ENCODE peak calls at places on chromosome 11, in seven cellular contexts. H is GDM1; U is posterior cingulate gyrus; V is type B pancreatic cell; C is effector memory CD8-positive, alpha-beta T cell; Y is CD4-positive, alpha-beta T cell; X is A172. Z is an unnamed sample.

GRCh38 chr11:133078591-133079179 is 453.6 kb downstream of the OPCML start:
- DNase-seq in V (no peak), H (peak), Y (no peak), U (peak), X (peak), C (no peak), Z (no peak)

GRCh38 chr11:82823635-82824614 is 76.3 kb downstream of the PRCP start:
- DNase-seq in V (no peak), C (no peak), U (no peak), X (no peak), H (no peak), Y (no peak), Z (no peak)

GRCh38 chr11:48017105-48017874 is 36.9 kb downstream of the PTPRJ start:
- DNase-seq in Y (peak), X (no peak), U (no peak), C (peak), H (no peak), V (no peak), Z (peak)

GRCh38 chr11:130947889-130948288 is 31.6 kb upstream of the SNX19 start:
- DNase-seq in X (no peak), Y (no peak), C (no peak), U (no peak), H (no peak), V (no peak), Z (no peak)

GRCh38 chr11:111331711-111332479 is 33.5 kb downstream of the POU2AF3 start:
- DNase-seq in C (no peak), Y (no peak), U (no peak), H (no peak), V (no peak), X (no peak), Z (no peak)

GRCh38 chr11:69442012-69442806 is 39.3 kb upstream of the LINC01488 start:
- DNase-seq in X (peak), U (no peak), Y (no peak), V (no peak), H (no peak), C (no peak), Z (no peak)

GRCh38 chr11:469684-470667 is 19.9 kb downstream of the PTDSS2 start:
- DNase-seq in V (no peak), X (peak), C (no peak), U (peak), Y (no peak), H (no peak), Z (no peak)

GRCh38 chr11:69598147-69598546 is 42.8 kb upstream of the CCND1 start:
- DNase-seq in C (no peak), U (no peak), Y (no peak), V (no peak), H (no peak), X (peak), Z (no peak)

GRCh38 chr11:34313099-34313517 is 44.7 kb downstream of the ABTB2 start:
- DNase-seq in X (no peak), Y (peak), U (no peak), V (no peak), H (no peak), C (no peak), Z (no peak)

GRCh38 chr11:117410861-117411725 is 83.4 kb downstream of the CEP164 start:
- DNase-seq in H (no peak), U (no peak), V (no peak), C (no peak), Y (no peak), X (no peak), Z (no peak)

GRCh38 chr11:65790104-65790901 is 3.4 kb downstream of the OVOL1 start:
- DNase-seq in X (no peak), Y (no peak), H (no peak), C (no peak), U (no peak), V (no peak), Z (no peak)

GRCh38 chr11:124832571-124832970 is 32.4 kb upstream of the MSANTD2 start:
- DNase-seq in Y (no peak), X (peak), H (no peak), U (no peak), V (no peak), C (no peak), Z (no peak)

GRCh38 chr11:119167933-119168332 is 592 bp upstream of the NLRX1 start:
- DNase-seq in H (no peak), U (no peak), X (no peak), V (no peak), C (no peak), Y (no peak), Z (no peak)

GRCh38 chr11:33713162-33713913 is 12.7 kb upstream of the C11orf91 start:
- DNase-seq in X (no peak), Y (no peak), V (no peak), H (no peak), U (no peak), C (no peak), Z (no peak)

GRCh38 chr11:119066481-119066880 is 1.1 kb upstream of the VPS11 start:
- DNase-seq in U (no peak), H (no peak), V (no peak), Y (no peak), C (no peak), X (no peak), Z (no peak)

GRCh38 chr11:62823677-62824076 is 8.2 kb downstream of the STX5 start:
- DNase-seq in C (no peak), X (no peak), V (no peak), Y (no peak), H (no peak), U (no peak), Z (no peak)

GRCh38 chr11:125941241-125941605 is 4.6 kb upstream of the VSIG10L2 start:
- DNase-seq in U (no peak), V (no peak), X (no peak), Y (no peak), C (no peak), H (no peak), Z (no peak)

GRCh38 chr11:64918056-64918455 is 1.0 kb upstream of the ATG2A start:
- DNase-seq in X (no peak), U (no peak), V (no peak), C (no peak), Y (no peak), H (no peak), Z (no peak)

GRCh38 chr11:118845369-118845768 is 38.3 kb upstream of the CXCR5 start:
- DNase-seq in Y (no peak), U (no peak), V (no peak), C (no peak), X (no peak), H (no peak), Z (no peak)

GRCh38 chr11:95835351-95835750 is 45.1 kb downstream of the CEP57 start:
- DNase-seq in V (no peak), H (no peak), C (no peak), Y (no peak), U (no peak), X (no peak), Z (no peak)

GRCh38 chr11:45233121-45233803 is 52.9 kb downstream of the SYT13 start:
- DNase-seq in C (peak), U (peak), Y (peak), H (peak), X (peak), V (no peak), Z (peak)

GRCh38 chr11:120540744-120541143 is 29.2 kb downstream of the GRIK4 start:
- DNase-seq in X (no peak), H (no peak), Y (no peak), V (no peak), C (no peak), U (no peak), Z (no peak)

GRCh38 chr11:126585388-126586302 is 230.2 kb downstream of the ST3GAL4 start:
- DNase-seq in H (no peak), U (no peak), C (no peak), V (no peak), Y (no peak), X (peak), Z (no peak)

GRCh38 chr11:47236482-47236881 is 12.1 kb downstream of the ACP2 start:
- DNase-seq in U (no peak), V (no peak), Y (no peak), H (no peak), X (peak), C (no peak), Z (no peak)

GRCh38 chr11:32916361-32916760 is 23.8 kb downstream of the QSER1 start:
- DNase-seq in U (no peak), X (no peak), Y (no peak), C (no peak), V (no peak), H (no peak), Z (no peak)

GRCh38 chr11:19502691-19503253 is 209.9 kb upstream of the NAV2 start:
- DNase-seq in V (no peak), U (no peak), X (no peak), Y (no peak), H (no peak), C (no peak), Z (no peak)

GRCh38 chr11:123211134-123211879 is 16.3 kb upstream of the CLMP start:
- DNase-seq in V (no peak), H (no peak), C (no peak), Y (no peak), U (no peak), X (no peak), Z (no peak)

GRCh38 chr11:95897731-95898130 is 26.2 kb downstream of the MTMR2 start:
- DNase-seq in Y (no peak), X (no peak), U (no peak), H (no peak), V (no peak), C (no peak), Z (no peak)

GRCh38 chr11:125890447-125891100 is 3.1 kb downstream of the HYLS1 start:
- DNase-seq in X (no peak), H (no peak), C (no peak), Y (no peak), V (no peak), U (no peak), Z (no peak)

GRCh38 chr11:119100960-119101349 is 698 bp downstream of the DPAGT1 start:
- DNase-seq in U (no peak), H (no peak), X (no peak), C (no peak), Y (no peak), V (no peak), Z (no peak)

GRCh38 chr11:14373941-14374646 is 15.1 kb upstream of the RRAS2 start:
- DNase-seq in U (no peak), V (no peak), H (no peak), Y (no peak), X (no peak), C (no peak), Z (no peak)

GRCh38 chr11:16356057-16356750 is at the start of gene SOX6:
- DNase-seq in Y (no peak), X (no peak), U (no peak), H (no peak), C (no peak), V (no peak), Z (no peak)

GRCh38 chr11:7656704-7657103 is 16.6 kb downstream of the CYB5R2 start:
- DNase-seq in Y (no peak), C (no peak), H (no peak), U (no peak), X (no peak), V (no peak), Z (no peak)

GRCh38 chr11:34215806-34216453 is 110.5 kb downstream of the NAT10 start:
- DNase-seq in X (no peak), C (no peak), V (no peak), U (no peak), H (no peak), Y (no peak), Z (no peak)

GRCh38 chr11:111586305-111586915 is 15.8 kb upstream of the SIK2 start:
- DNase-seq in V (no peak), U (no peak), Y (peak), H (peak), X (peak), C (peak), Z (peak)